ENCODE peak calls at places on chromosomes 1 and 21, in four cellular contexts. N is HepG2, D is GM12878, X is K562. W is an unnamed sample.
A peak's percentile ranks its signal among the peaks of the same experiment; 100 is the strongest.

GRCh38 chr1:163084330-163084729 is 15.2 kb downstream of the RGS4 start:
- DNase-seq in N (no peak), D (no peak), X (no peak), W (no peak)

GRCh38 chr1:183932412-183932811 is 105.1 kb downstream of the COLGALT2 start:
- DNase-seq in N (no peak), D (no peak), X (no peak), W (no peak)

GRCh38 chr1:7984826-7985225 is 23.3 kb downstream of the PARK7 start:
- DNase-seq in N (no peak), D (no peak), X (no peak), W (no peak)

GRCh38 chr1:67668660-67669059 is 16.3 kb upstream of the GADD45A start:
- DNase-seq in N (no peak), D (no peak), X (no peak), W (no peak)

GRCh38 chr1:163090321-163090945 is 21.3 kb downstream of the RGS4 start:
- DNase-seq in N (no peak), D (no peak), X (no peak), W (no peak)

GRCh38 chr1:232334811-232335210 is 295.1 kb downstream of the SIPA1L2 start:
- DNase-seq in N (no peak), D (no peak), X (no peak), W (no peak)

GRCh38 chr1:226679853-226680516 is 59.1 kb downstream of the ITPKB start:
- DNase-seq in N (no peak), D (no peak), X (peak; percentile 81), W (peak; percentile 67)

GRCh38 chr1:2786329-2787162 is 14.9 kb downstream of the TTC34 start:
- DNase-seq in N (no peak), D (no peak), X (peak; percentile 67), W (peak; percentile 67)

GRCh38 chr1:241640149-241640866 is at the start of the genes CHML and OPN3:
- DNase-seq in N (peak; percentile 76), D (no peak), X (peak; percentile 99), W (peak; percentile 99)

GRCh38 chr1:171220551-171221175 is 27.6 kb upstream of the FMO1 start:
- DNase-seq in N (no peak), D (no peak), X (no peak), W (no peak)

GRCh38 chr1:84968101-84968500 is 28.8 kb downstream of the MCOLN2 start:
- DNase-seq in N (no peak), D (no peak), X (no peak), W (no peak)

GRCh38 chr1:100077525-100077924 is 55.2 kb downstream of the SASS6 start:
- DNase-seq in N (no peak), D (peak; percentile 72), X (no peak), W (no peak)

GRCh38 chr1:59041878-59042277 is 255.0 kb upstream of the FGGY start:
- DNase-seq in N (no peak), D (no peak), X (no peak), W (no peak)

GRCh38 chr1:243748706-243749283 is 101.2 kb downstream of the AKT3 start:
- DNase-seq in N (peak; percentile 49), D (peak; percentile 28), X (peak; percentile 54), W (peak; percentile 74)

GRCh38 chr1:53187371-53187770 is 9.3 kb upstream of the CPT2 start:
- DNase-seq in N (no peak), D (no peak), X (no peak), W (no peak)

GRCh38 chr1:67484492-67484891 is 54.3 kb upstream of the SERBP1 start:
- DNase-seq in N (no peak), D (no peak), X (no peak), W (no peak)

GRCh38 chr1:29243023-29243862 is 6.9 kb downstream of the PTPRU start:
- DNase-seq in N (no peak), D (no peak), X (no peak), W (no peak)

GRCh38 chr1:12159826-12160225 is 7.0 kb upstream of the TNFRSF1B start:
- DNase-seq in N (no peak), D (no peak), X (no peak), W (no peak)

GRCh38 chr1:172671591-172671990 is 12.7 kb downstream of the FASLG start:
- DNase-seq in N (no peak), D (no peak), X (no peak), W (no peak)

GRCh38 chr21:35254006-35254751 is 205.1 kb upstream of the RUNX1 start:
- DNase-seq in N (no peak), D (no peak), X (no peak), W (no peak)

GRCh38 chr1:3115275-3116149 is 46.5 kb downstream of the PRDM16 start:
- DNase-seq in N (peak; percentile 82), D (no peak), X (no peak), W (no peak)

GRCh38 chr1:55463814-55464445 is 248.8 kb upstream of the USP24 start:
- DNase-seq in N (no peak), D (no peak), X (no peak), W (no peak)

GRCh38 chr1:156458181-156458503 is 42.4 kb downstream of the MEF2D start:
- DNase-seq in N (no peak), D (no peak), X (no peak), W (no peak)

GRCh38 chr1:52571783-52572182 is 18.9 kb upstream of the TUT4 start:
- DNase-seq in N (peak; percentile 69), D (no peak), X (peak; percentile 50), W (no peak)

GRCh38 chr1:160400284-160400645 is at the start of gene VANGL2:
- DNase-seq in N (no peak), D (no peak), X (peak; percentile 95), W (peak; percentile 95)

GRCh38 chr21:32641715-32642698 is 29.8 kb upstream of the CFAP298 start:
- DNase-seq in N (no peak), D (no peak), X (no peak), W (no peak)

GRCh38 chr1:65260851-65261473 is 48.4 kb upstream of the DNAJC6 start:
- DNase-seq in N (no peak), D (no peak), X (peak; percentile 42), W (no peak)
- TF ChIP-seq TARDBP in N (no peak), D (no peak), X (no peak), W (no peak)

DNA sequence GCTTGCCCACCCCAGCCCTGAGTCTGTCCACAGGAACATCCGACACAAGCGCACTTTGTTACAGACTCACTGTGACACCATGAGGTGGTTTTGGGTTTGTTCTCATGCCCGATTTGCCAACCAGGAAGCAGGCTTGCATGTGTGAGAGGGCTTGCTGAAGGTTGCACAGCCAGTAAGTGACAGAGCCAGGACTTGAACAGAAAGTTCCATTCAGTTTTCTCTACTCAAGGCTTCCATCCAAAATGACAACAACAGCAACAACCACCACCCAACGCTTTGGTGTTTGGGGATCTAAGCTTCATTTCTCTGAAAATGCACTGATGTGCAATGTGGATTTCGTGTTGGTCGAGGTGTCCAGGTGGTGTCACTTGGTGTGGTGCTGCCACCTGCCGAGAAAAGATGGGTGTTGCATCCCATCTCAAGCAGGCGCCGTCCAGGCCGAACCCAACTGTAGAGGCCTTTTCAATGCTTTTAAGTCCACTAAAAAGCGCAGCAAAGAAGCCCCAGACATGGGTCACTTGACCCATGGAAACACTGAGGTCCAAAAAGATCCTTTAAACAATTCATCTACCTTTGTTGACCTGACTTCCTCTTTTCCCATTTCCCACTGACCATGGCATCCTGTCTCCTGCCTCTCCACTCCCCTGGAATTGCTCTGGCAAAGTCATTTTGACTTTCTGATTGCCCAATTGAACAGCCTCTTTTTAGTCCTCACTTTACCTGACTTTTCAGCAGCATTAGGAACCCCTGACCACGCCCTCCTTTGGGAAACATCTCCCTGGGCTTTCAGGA is 12.2 kb downstream of the CITED4 start:
- DNase-seq in N (peak; percentile 43), D (peak; percentile 62), X (peak; percentile 79), W (peak; percentile 79)
- TF ChIP-seq TARDBP in N (no peak), D (no peak), X (no peak), W (no peak)

DNA sequence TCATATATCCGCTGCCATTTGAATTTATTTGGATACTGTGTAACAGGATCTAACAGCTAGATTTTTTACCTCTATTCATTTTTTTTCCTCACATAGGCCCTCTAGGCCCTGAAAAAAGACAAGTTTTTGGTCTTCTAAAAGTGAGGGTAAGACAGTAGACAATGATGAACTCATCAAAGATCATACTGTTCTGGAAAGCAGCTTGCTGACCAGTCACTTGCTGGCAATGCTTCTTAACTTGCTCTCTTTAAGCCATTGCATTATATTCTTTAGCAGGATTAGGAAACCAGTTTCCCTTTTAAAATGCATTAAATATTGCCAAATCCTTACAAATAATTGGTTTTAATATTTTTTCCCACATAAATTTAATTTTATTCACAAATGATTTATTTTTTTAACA is 65.5 kb downstream of the SYT14 start:
- DNase-seq in N (no peak), D (no peak), X (no peak), W (no peak)
- TF ChIP-seq TARDBP in N (no peak), D (no peak), X (no peak), W (no peak)

DNA sequence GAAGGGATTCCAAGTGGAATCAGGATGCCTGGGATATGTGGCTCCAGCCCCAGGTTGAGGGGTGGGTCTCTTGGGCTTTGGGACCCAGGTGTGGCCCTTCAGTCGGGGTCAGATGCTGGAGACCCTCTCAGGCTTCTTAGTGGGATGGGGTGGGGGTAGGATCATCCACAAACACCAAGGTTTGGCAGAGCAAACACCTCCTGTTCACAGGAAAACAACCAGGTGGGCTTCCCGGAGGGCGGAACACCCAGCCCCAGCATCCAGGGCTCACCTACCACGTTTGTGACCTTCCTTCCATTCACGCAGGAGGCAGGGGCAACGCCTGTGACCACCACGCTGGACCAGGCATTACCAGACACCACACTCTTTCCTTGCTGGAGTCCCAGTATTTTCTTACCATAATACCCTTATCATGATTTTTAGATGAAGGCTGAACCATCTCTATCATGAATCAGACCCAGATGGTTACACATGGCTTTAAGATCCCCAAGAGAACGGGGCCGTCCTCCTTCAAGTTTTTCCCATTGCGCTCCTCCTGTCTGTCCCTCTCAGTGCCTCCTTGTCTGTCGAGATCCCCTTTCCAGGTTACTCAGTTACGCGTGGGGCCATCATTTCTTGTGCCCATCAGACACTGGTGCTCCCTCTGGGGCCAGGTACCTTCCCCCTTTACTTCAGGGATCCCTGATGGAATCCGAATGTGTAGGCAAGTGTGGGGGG is 428.2 kb downstream of the NPHP4 start:
- DNase-seq in N (no peak), D (no peak), X (peak; percentile 2), W (no peak)
- TF ChIP-seq TARDBP in N (no peak), D (no peak), X (no peak), W (no peak)

GRCh38 chr1:231040800-231041704 is 998 bp upstream of the FAM89A start:
- DNase-seq in N (no peak), D (no peak), X (no peak), W (peak; percentile 52)
- TF ChIP-seq TARDBP in N (no peak), D (no peak), X (no peak), W (no peak)